ENCODE peak calls at places on chromosomes 11 and 22, in five cellular contexts. One of them, this sample, is unnamed.

GRCh38 chr11:10302294-10302743 is 2.6 kb upstream of the ADM start:
- DNase-seq in SK-N-SH: no peak
- DNase-seq in astrocyte: no peak
- DNase-seq in IMR-90: no peak
- DNase-seq in fibroblast of lung: peak; percentile 41
- DNase-seq in this sample: no peak

GRCh38 chr11:2268911-2269600 is 1.3 kb downstream of the ASCL2 start:
- DNase-seq in fibroblast of lung: peak; percentile 20
- DNase-seq in SK-N-SH: peak; percentile 64
- DNase-seq in IMR-90: no peak
- DNase-seq in astrocyte: no peak
- DNase-seq in this sample: no peak

GRCh38 chr11:17075506-17075905 is 2.0 kb downstream of the RPS13 start:
- DNase-seq in fibroblast of lung: no peak
- DNase-seq in SK-N-SH: no peak
- DNase-seq in astrocyte: no peak
- DNase-seq in IMR-90: no peak
- DNase-seq in this sample: no peak

GRCh38 chr11:96219981-96220623 is 122.9 kb downstream of the MAML2 start:
- DNase-seq in IMR-90: peak; percentile 62
- DNase-seq in SK-N-SH: no peak
- DNase-seq in fibroblast of lung: no peak
- DNase-seq in astrocyte: no peak
- DNase-seq in this sample: no peak

GRCh38 chr11:120136356-120136755 is 1.6 kb downstream of the TRIM29 start:
- DNase-seq in IMR-90: no peak
- DNase-seq in SK-N-SH: peak; percentile 2
- DNase-seq in astrocyte: no peak
- DNase-seq in fibroblast of lung: no peak
- DNase-seq in this sample: no peak

GRCh38 chr11:73194593-73194992 is 23.5 kb upstream of the P2RY2 start:
- DNase-seq in IMR-90: no peak
- DNase-seq in SK-N-SH: no peak
- DNase-seq in fibroblast of lung: no peak
- DNase-seq in astrocyte: no peak
- DNase-seq in this sample: peak; percentile 92

GRCh38 chr22:50138036-50138435 is 32.5 kb upstream of the PANX2 start:
- DNase-seq in fibroblast of lung: no peak
- DNase-seq in astrocyte: no peak
- DNase-seq in IMR-90: no peak
- DNase-seq in SK-N-SH: no peak
- DNase-seq in this sample: no peak

GRCh38 chr22:38572065-38572464 is 2.1 kb upstream of the DMC1 start:
- DNase-seq in SK-N-SH: peak; percentile 30
- DNase-seq in fibroblast of lung: peak; percentile 42
- DNase-seq in IMR-90: peak; percentile 62
- DNase-seq in astrocyte: peak; percentile 22
- DNase-seq in this sample: no peak

GRCh38 chr22:28146401-28147304 is 227.6 kb upstream of the PITPNB start:
- DNase-seq in astrocyte: peak; percentile 52
- DNase-seq in fibroblast of lung: peak; percentile 64
- DNase-seq in IMR-90: no peak
- DNase-seq in SK-N-SH: no peak
- DNase-seq in this sample: no peak

GRCh38 chr11:72411623-72412532 is 22.5 kb downstream of the CLPB start:
- DNase-seq in SK-N-SH: peak; percentile 85
- DNase-seq in astrocyte: no peak
- DNase-seq in IMR-90: no peak
- DNase-seq in fibroblast of lung: peak; percentile 19
- DNase-seq in this sample: no peak

GRCh38 chr22:40973144-40973543 is 22.0 kb downstream of the RBX1 start:
- DNase-seq in IMR-90: no peak
- DNase-seq in SK-N-SH: no peak
- DNase-seq in fibroblast of lung: no peak
- DNase-seq in astrocyte: no peak
- DNase-seq in this sample: no peak

GRCh38 chr11:116691779-116692178 is 81.0 kb downstream of the BUD13 start:
- DNase-seq in IMR-90: peak; percentile 6
- DNase-seq in astrocyte: no peak
- DNase-seq in fibroblast of lung: no peak
- DNase-seq in SK-N-SH: peak; percentile 91
- DNase-seq in this sample: no peak

GRCh38 chr11:45927684-45928413 is 5.4 kb downstream of the LARGE2 start:
- DNase-seq in IMR-90: no peak
- DNase-seq in SK-N-SH: no peak
- DNase-seq in fibroblast of lung: no peak
- DNase-seq in astrocyte: no peak
- DNase-seq in this sample: no peak

GRCh38 chr11:96055706-96056387 is 131.9 kb upstream of the MTMR2 start:
- DNase-seq in IMR-90: peak; percentile 62
- DNase-seq in astrocyte: peak; percentile 94
- DNase-seq in fibroblast of lung: peak; percentile 97
- DNase-seq in SK-N-SH: no peak
- DNase-seq in this sample: no peak

GRCh38 chr22:49087163-49087562 is 740.5 kb downstream of the BRD1 start:
- DNase-seq in astrocyte: no peak
- DNase-seq in SK-N-SH: no peak
- DNase-seq in IMR-90: no peak
- DNase-seq in fibroblast of lung: no peak
- DNase-seq in this sample: no peak

GRCh38 chr11:116641561-116642045 is 131.2 kb downstream of the BUD13 start:
- DNase-seq in fibroblast of lung: peak; percentile 6
- DNase-seq in SK-N-SH: peak; percentile 86
- DNase-seq in IMR-90: no peak
- DNase-seq in astrocyte: no peak
- DNase-seq in this sample: no peak

GRCh38 chr11:88179141-88179540 is 3.9 kb upstream of the RAB38 start:
- DNase-seq in astrocyte: peak; percentile 82
- DNase-seq in IMR-90: peak; percentile 61
- DNase-seq in SK-N-SH: no peak
- DNase-seq in fibroblast of lung: peak; percentile 85
- DNase-seq in this sample: peak; percentile 83

GRCh38 chr11:122365545-122366380 is 249.7 kb upstream of the BLID start:
- DNase-seq in astrocyte: no peak
- DNase-seq in fibroblast of lung: no peak
- DNase-seq in SK-N-SH: peak; percentile 34
- DNase-seq in IMR-90: no peak
- DNase-seq in this sample: no peak
- H3K9ac ChIP-seq in astrocyte: no peak overlapping the region
- H3K9ac ChIP-seq in fibroblast of lung: no peak overlapping the region
- H3K9ac ChIP-seq in SK-N-SH: no peak overlapping the region
- H3K9ac ChIP-seq in IMR-90: peak overlapping the region; percentile 93
- H3K9ac ChIP-seq in this sample: no peak overlapping the region

GRCh38 chr22:43151251-43152000 is at the start of gene TSPO:
- DNase-seq in IMR-90: peak; percentile 19
- DNase-seq in fibroblast of lung: peak; percentile 41
- DNase-seq in astrocyte: no peak
- DNase-seq in SK-N-SH: peak; percentile 89
- DNase-seq in this sample: no peak

GRCh38 chr22:43150731-43151206 is 590 bp upstream of the TSPO start:
- DNase-seq in fibroblast of lung: no peak
- DNase-seq in astrocyte: no peak
- DNase-seq in IMR-90: no peak
- DNase-seq in SK-N-SH: no peak
- DNase-seq in this sample: no peak

GRCh38 chr22:43147821-43148220 is 3.5 kb upstream of the TSPO start:
- DNase-seq in SK-N-SH: no peak
- DNase-seq in astrocyte: no peak
- DNase-seq in IMR-90: no peak
- DNase-seq in fibroblast of lung: no peak
- DNase-seq in this sample: no peak

GRCh38 chr22:43152001-43152354 is 619 bp downstream of the TSPO start:
- DNase-seq in astrocyte: no peak
- DNase-seq in IMR-90: no peak
- DNase-seq in SK-N-SH: no peak
- DNase-seq in fibroblast of lung: no peak
- DNase-seq in this sample: no peak

GRCh38 chr22:43148581-43148980 is 2.8 kb upstream of the TSPO start:
- DNase-seq in astrocyte: no peak
- DNase-seq in IMR-90: no peak
- DNase-seq in fibroblast of lung: no peak
- DNase-seq in SK-N-SH: no peak
- DNase-seq in this sample: no peak
- H3K9ac ChIP-seq in astrocyte: no peak overlapping the region
- H3K9ac ChIP-seq in IMR-90: no peak overlapping the region
- H3K9ac ChIP-seq in fibroblast of lung: no peak overlapping the region
- H3K9ac ChIP-seq in SK-N-SH: no peak overlapping the region
- H3K9ac ChIP-seq in this sample: no peak overlapping the region

GRCh38 chr11:82731691-82732277 is 1.9 kb downstream of the FAM181B start:
- DNase-seq in astrocyte: no peak
- DNase-seq in SK-N-SH: peak; percentile 29
- DNase-seq in IMR-90: no peak
- DNase-seq in fibroblast of lung: no peak
- DNase-seq in this sample: no peak

GRCh38 chr11:82732348-82732733 is 1.3 kb downstream of the FAM181B start:
- DNase-seq in SK-N-SH: no peak
- DNase-seq in fibroblast of lung: no peak
- DNase-seq in astrocyte: no peak
- DNase-seq in IMR-90: no peak
- DNase-seq in this sample: no peak

GRCh38 chr11:82734120-82734479 is 436 bp upstream of the FAM181B start:
- DNase-seq in astrocyte: no peak
- DNase-seq in IMR-90: no peak
- DNase-seq in fibroblast of lung: no peak
- DNase-seq in SK-N-SH: no peak
- DNase-seq in this sample: no peak

GRCh38 chr11:82733444-82734119 is at the start of gene FAM181B:
- DNase-seq in SK-N-SH: peak; percentile 89
- DNase-seq in astrocyte: no peak
- DNase-seq in IMR-90: no peak
- DNase-seq in fibroblast of lung: peak; percentile 39
- DNase-seq in this sample: no peak

GRCh38 chr11:82732734-82733443 is 775 bp downstream of the FAM181B start:
- DNase-seq in fibroblast of lung: no peak
- DNase-seq in SK-N-SH: peak; percentile 87
- DNase-seq in astrocyte: no peak
- DNase-seq in IMR-90: no peak
- DNase-seq in this sample: no peak
- H3K9ac ChIP-seq in fibroblast of lung: no peak overlapping the region
- H3K9ac ChIP-seq in SK-N-SH: no peak overlapping the region
- H3K9ac ChIP-seq in astrocyte: no peak overlapping the region
- H3K9ac ChIP-seq in IMR-90: no peak overlapping the region
- H3K9ac ChIP-seq in this sample: no peak overlapping the region

GRCh38 chr11:83006877-83007330 is 64.8 kb downstream of the RAB30 start:
- DNase-seq in fibroblast of lung: no peak
- DNase-seq in astrocyte: no peak
- DNase-seq in SK-N-SH: peak; percentile 64
- DNase-seq in IMR-90: no peak
- DNase-seq in this sample: no peak
- H3K9ac ChIP-seq in fibroblast of lung: no peak overlapping the region
- H3K9ac ChIP-seq in astrocyte: no peak overlapping the region
- H3K9ac ChIP-seq in SK-N-SH: no peak overlapping the region
- H3K9ac ChIP-seq in IMR-90: no peak overlapping the region
- H3K9ac ChIP-seq in this sample: no peak overlapping the region

GRCh38 chr22:36455571-36456458 is 25.6 kb downstream of the TXN2 start:
- DNase-seq in fibroblast of lung: no peak
- DNase-seq in SK-N-SH: no peak
- DNase-seq in IMR-90: no peak
- DNase-seq in astrocyte: no peak
- DNase-seq in this sample: no peak
- H3K9ac ChIP-seq in fibroblast of lung: no peak overlapping the region
- H3K9ac ChIP-seq in SK-N-SH: no peak overlapping the region
- H3K9ac ChIP-seq in IMR-90: peak overlapping the region; percentile 56
- H3K9ac ChIP-seq in astrocyte: peak overlapping the region; percentile 66
- H3K9ac ChIP-seq in this sample: peak overlapping the region; percentile 52

GRCh38 chr11:126339866-126340434 is 15.5 kb upstream of the ST3GAL4 start:
- DNase-seq in astrocyte: peak; percentile 68
- DNase-seq in fibroblast of lung: peak; percentile 69
- DNase-seq in SK-N-SH: no peak
- DNase-seq in IMR-90: peak; percentile 62
- DNase-seq in this sample: no peak
- H3K9ac ChIP-seq in astrocyte: no peak overlapping the region
- H3K9ac ChIP-seq in fibroblast of lung: no peak overlapping the region
- H3K9ac ChIP-seq in SK-N-SH: no peak overlapping the region
- H3K9ac ChIP-seq in IMR-90: no peak overlapping the region
- H3K9ac ChIP-seq in this sample: no peak overlapping the region

DNA sequence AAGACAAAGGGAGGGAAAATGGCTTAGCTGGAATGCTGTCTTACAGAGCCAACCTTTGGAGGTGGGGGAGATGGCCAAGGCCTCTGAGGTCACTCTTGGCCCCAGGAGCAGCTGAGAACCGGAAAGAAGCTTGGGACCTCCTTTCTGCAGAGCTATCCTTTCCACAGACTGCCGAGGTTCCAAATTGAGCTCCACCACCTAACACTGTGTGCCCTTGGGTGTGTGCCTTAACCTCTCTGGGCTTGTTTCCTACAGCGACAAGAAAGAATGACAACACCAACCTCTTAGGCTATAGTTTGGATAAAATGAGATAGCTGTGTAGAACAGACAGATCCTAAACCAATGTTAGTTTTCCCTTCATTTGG is 23.2 kb downstream of the RTN4RL2 start:
- DNase-seq in fibroblast of lung: no peak
- DNase-seq in astrocyte: no peak
- DNase-seq in IMR-90: no peak
- DNase-seq in SK-N-SH: no peak
- DNase-seq in this sample: no peak
- H3K9ac ChIP-seq in fibroblast of lung: no peak overlapping the region
- H3K9ac ChIP-seq in astrocyte: no peak overlapping the region
- H3K9ac ChIP-seq in IMR-90: no peak overlapping the region
- H3K9ac ChIP-seq in SK-N-SH: no peak overlapping the region
- H3K9ac ChIP-seq in this sample: no peak overlapping the region